ENCODE peak calls at places on chromosomes 7 and 10, in nine cellular contexts. L, B, T, N, R, P, G, O and Z are unnamed samples.

GRCh38 chr7:46603296-46603701 is 682.2 kb upstream of the IGFBP3 start:
- DNase-seq in L (no peak), B (no peak), T (no peak), N (no peak), R (no peak), P (no peak), G (no peak), O (no peak), Z (no peak)

GRCh38 chr7:14851610-14852009 is 50.9 kb downstream of the DGKB start:
- DNase-seq in L (no peak), B (no peak), T (no peak), N (no peak), R (no peak), P (no peak), G (no peak), O (no peak), Z (no peak)

GRCh38 chr7:28672397-28672797 is 260.1 kb downstream of the CREB5 start:
- DNase-seq in L (peak), B (no peak), T (no peak), N (no peak), R (no peak), P (no peak), G (no peak), O (no peak), Z (no peak)

GRCh38 chr7:142689439-142690168 is 59.7 kb upstream of the PRSS1 start:
- DNase-seq in L (no peak), B (no peak), T (no peak), N (no peak), R (no peak), P (no peak), G (no peak), O (no peak), Z (no peak)

GRCh38 chr10:118870467-118871243 is 115.9 kb upstream of the CACUL1 start:
- DNase-seq in L (no peak), B (no peak), T (no peak), N (no peak), R (no peak), P (peak), G (no peak), O (peak), Z (peak)

GRCh38 chr10:21516270-21517131 is 9.0 kb downstream of the SKIDA1 start:
- DNase-seq in L (no peak), B (peak), T (no peak), N (peak), R (peak), P (peak), G (peak), O (no peak), Z (no peak)

GRCh38 chr7:25886387-25887240 is 265.4 kb upstream of the NFE2L3 start:
- DNase-seq in L (no peak), B (no peak), T (no peak), N (no peak), R (no peak), P (no peak), G (no peak), O (no peak), Z (no peak)

GRCh38 chr7:22153427-22154106 is 203.4 kb downstream of the RAPGEF5 start:
- DNase-seq in L (no peak), B (no peak), T (no peak), N (no peak), R (no peak), P (no peak), G (no peak), O (no peak), Z (no peak)

GRCh38 chr10:34504534-34504933 is 310.6 kb downstream of the PARD3 start:
- DNase-seq in L (peak), B (no peak), T (no peak), N (no peak), R (no peak), P (peak), G (no peak), O (no peak), Z (peak)

GRCh38 chr7:112286294-112287086 is 80.0 kb downstream of the ZNF277 start:
- DNase-seq in L (peak), B (no peak), T (no peak), N (no peak), R (peak), P (no peak), G (no peak), O (no peak), Z (no peak)

GRCh38 chr7:152512711-152513110 is 76.9 kb upstream of the KMT2C start:
- DNase-seq in L (no peak), B (peak), T (no peak), N (peak), R (no peak), P (no peak), G (no peak), O (no peak), Z (no peak)

GRCh38 chr7:11540271-11540761 is 291.7 kb downstream of the THSD7A start:
- DNase-seq in L (no peak), B (no peak), T (no peak), N (no peak), R (no peak), P (peak), G (no peak), O (peak), Z (no peak)

GRCh38 chr10:12419279-12419847 is 70.0 kb downstream of the CAMK1D start:
- DNase-seq in L (no peak), B (peak), T (peak), N (no peak), R (no peak), P (no peak), G (no peak), O (peak), Z (peak)

GRCh38 chr7:3537210-3537875 is 236.3 kb downstream of the SDK1 start:
- DNase-seq in L (no peak), B (no peak), T (no peak), N (no peak), R (no peak), P (no peak), G (no peak), O (no peak), Z (no peak)

GRCh38 chr10:5782174-5782573 is 31.1 kb downstream of the GDI2 start:
- DNase-seq in L (no peak), B (no peak), T (no peak), N (no peak), R (no peak), P (no peak), G (no peak), O (no peak), Z (no peak)

GRCh38 chr10:33506838-33507661 is 172.6 kb upstream of the NRP1 start:
- DNase-seq in L (no peak), B (no peak), T (no peak), N (no peak), R (no peak), P (no peak), G (no peak), O (no peak), Z (no peak)